ENCODE peak calls at places on chromosomes 16 and 17, in five cellular contexts. N, P, T, D and M are unnamed samples.

GRCh38 chr16:78811247-78811646 is 711.8 kb downstream of the WWOX start:
- DNase-seq in N (no peak), P (no peak), T (no peak), D (no peak), M (no peak)

GRCh38 chr16:65487231-65487630 is 365.4 kb upstream of the CDH11 start:
- DNase-seq in N (no peak), P (no peak), T (no peak), D (no peak), M (no peak)

GRCh38 chr17:68011199-68011665 is 15.0 kb upstream of the C17orf58 start:
- DNase-seq in N (peak; percentile 92), P (no peak), T (peak; percentile 73), D (peak; percentile 39), M (peak; percentile 66)

GRCh38 chr17:2377659-2378058 is 23.2 kb downstream of the MNT start:
- DNase-seq in N (no peak), P (no peak), T (no peak), D (no peak), M (no peak)

GRCh38 chr16:82776466-82777146 is 149.8 kb downstream of the CDH13 start:
- DNase-seq in N (no peak), P (no peak), T (no peak), D (no peak), M (no peak)

GRCh38 chr16:10978124-10978523 is 33.8 kb downstream of the CLEC16A start:
- DNase-seq in N (no peak), P (no peak), T (no peak), D (no peak), M (no peak)

GRCh38 chr17:61251939-61252865 is 147.4 kb upstream of the TBX2 start:
- DNase-seq in N (no peak), P (no peak), T (no peak), D (no peak), M (peak; percentile 41)

GRCh38 chr17:14203392-14203791 is 33.3 kb downstream of the CDRT15 start:
- DNase-seq in N (no peak), P (no peak), T (peak; percentile 44), D (no peak), M (no peak)

GRCh38 chr17:37067555-37068111 is 118.9 kb downstream of the AATF start:
- DNase-seq in N (no peak), P (no peak), T (peak; percentile 47), D (peak; percentile 65), M (peak; percentile 91)

GRCh38 chr17:62179525-62180161 is 114.6 kb upstream of the MED13 start:
- DNase-seq in N (no peak), P (no peak), T (peak; percentile 73), D (peak; percentile 52), M (peak; percentile 85)

GRCh38 chr17:72603346-72604242 is 482.8 kb downstream of the SOX9 start:
- DNase-seq in N (no peak), P (no peak), T (no peak), D (no peak), M (no peak)

GRCh38 chr16:6207124-6207523 is 1109.5 kb upstream of the EEF2KMT start:
- DNase-seq in N (no peak), P (no peak), T (no peak), D (no peak), M (no peak)

GRCh38 chr17:55463600-55463999 is 42.0 kb upstream of the MMD start:
- DNase-seq in N (no peak), P (peak; percentile 66), T (no peak), D (no peak), M (no peak)

GRCh38 chr17:15973016-15973415 is 26.5 kb downstream of the ZSWIM7 start:
- DNase-seq in N (no peak), P (no peak), T (no peak), D (no peak), M (no peak)

GRCh38 chr17:63698381-63698885 is 1.5 kb downstream of the LIMD2 start:
- DNase-seq in N (peak; percentile 57), P (no peak), T (no peak), D (no peak), M (no peak)

GRCh38 chr17:61456688-61457225 is 4.5 kb downstream of the TBX4 start:
- DNase-seq in N (peak; percentile 63), P (no peak), T (no peak), D (no peak), M (no peak)

GRCh38 chr16:30142672-30143346 is 19.8 kb upstream of the MAPK3 start:
- DNase-seq in N (no peak), P (peak; percentile 30), T (peak; percentile 42), D (peak; percentile 61), M (no peak)

GRCh38 chr17:36506249-36506826 is 19.9 kb downstream of the ZNHIT3 start:
- DNase-seq in N (no peak), P (no peak), T (no peak), D (peak; percentile 10), M (no peak)

GRCh38 chr17:77822302-77823030 is 136.0 kb upstream of the TNRC6C start:
- DNase-seq in N (no peak), P (no peak), T (no peak), D (no peak), M (no peak)

GRCh38 chr16:89505204-89506112 is 2.7 kb upstream of the SPG7 start:
- DNase-seq in N (no peak), P (peak; percentile 88), T (peak; percentile 87), D (peak; percentile 99), M (peak; percentile 86)

GRCh38 chr17:7553356-7553755 is 4.5 kb downstream of the TNFSF12 start:
- DNase-seq in N (no peak), P (no peak), T (no peak), D (no peak), M (no peak)

GRCh38 chr16:27721548-27722265 is 171.8 kb downstream of the KATNIP start:
- DNase-seq in N (no peak), P (no peak), T (no peak), D (peak; percentile 33), M (no peak)

GRCh38 chr17:28057731-28058246 is 15.3 kb downstream of the NLK start:
- DNase-seq in N (no peak), P (peak; percentile 84), T (no peak), D (peak; percentile 49), M (peak; percentile 62)

GRCh38 chr17:50947844-50948514 is 81.8 kb upstream of the TOB1 start:
- DNase-seq in N (no peak), P (no peak), T (no peak), D (no peak), M (peak; percentile 89)

DNA sequence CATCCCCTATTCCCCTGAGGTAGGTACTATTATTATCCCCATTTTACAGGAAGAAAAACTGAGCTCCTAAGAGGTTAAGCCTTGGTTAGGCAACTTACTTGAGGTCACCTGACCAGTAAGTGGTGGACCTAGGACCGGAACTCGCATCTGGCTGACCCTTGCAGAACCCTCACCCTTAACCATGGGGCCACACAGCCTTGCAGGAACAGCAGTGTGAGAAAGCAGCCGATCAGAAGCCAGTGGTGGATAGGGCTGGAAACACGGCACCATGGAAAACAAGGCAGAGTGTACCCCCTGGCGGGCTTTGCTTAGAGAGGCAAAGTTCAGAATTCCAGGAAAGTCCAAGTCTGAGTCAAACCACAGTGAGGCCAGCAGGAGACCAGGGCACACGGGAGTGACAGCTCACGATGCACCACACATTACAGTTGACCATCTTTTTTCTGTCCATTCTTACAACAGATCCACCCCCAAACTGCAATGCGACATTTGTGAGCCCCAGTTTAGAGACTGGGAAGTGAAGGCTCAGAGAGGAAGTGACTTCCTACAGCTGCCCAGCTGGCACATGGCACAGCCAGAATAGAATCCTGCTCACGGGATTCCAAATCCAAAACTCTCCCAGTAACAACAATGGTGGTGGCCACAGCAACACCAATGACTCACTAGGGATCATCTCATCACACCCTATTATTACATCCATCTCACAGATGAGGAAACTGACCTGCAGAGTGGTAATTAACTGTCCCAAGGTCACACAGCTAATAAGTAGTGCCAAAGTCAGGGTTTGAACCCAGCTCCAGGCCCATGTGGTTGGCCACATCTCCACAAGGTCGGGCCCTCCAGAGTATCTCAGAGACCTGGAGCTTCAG is 20.3 kb downstream of the KIFC3 start:
- DNase-seq in N (no peak), P (no peak), T (no peak), D (peak; percentile 94), M (no peak)
- TF ChIP-seq HDAC2 in N (no peak), P (no peak), T (no peak), D (peak; percentile 83), M (no peak)

GRCh38 chr16:54242199-54242598 is 44.4 kb downstream of the IRX3 start:
- DNase-seq in N (peak; percentile 67), P (no peak), T (peak; percentile 53), D (peak; percentile 53), M (peak; percentile 56)

GRCh38 chr16:54241525-54241924 is 45.1 kb downstream of the IRX3 start:
- DNase-seq in N (no peak), P (no peak), T (no peak), D (no peak), M (no peak)

GRCh38 chr16:54240180-54241125 is 46.1 kb downstream of the IRX3 start:
- DNase-seq in N (no peak), P (no peak), T (no peak), D (no peak), M (no peak)

GRCh38 chr16:54236761-54237160 is 49.8 kb downstream of the IRX3 start:
- DNase-seq in N (no peak), P (no peak), T (no peak), D (no peak), M (no peak)

GRCh38 chr16:54239441-54239840 is 47.1 kb downstream of the IRX3 start:
- DNase-seq in N (no peak), P (no peak), T (no peak), D (no peak), M (no peak)
- TF ChIP-seq HDAC2 in N (no peak), P (no peak), T (no peak), D (no peak), M (no peak)

DNA sequence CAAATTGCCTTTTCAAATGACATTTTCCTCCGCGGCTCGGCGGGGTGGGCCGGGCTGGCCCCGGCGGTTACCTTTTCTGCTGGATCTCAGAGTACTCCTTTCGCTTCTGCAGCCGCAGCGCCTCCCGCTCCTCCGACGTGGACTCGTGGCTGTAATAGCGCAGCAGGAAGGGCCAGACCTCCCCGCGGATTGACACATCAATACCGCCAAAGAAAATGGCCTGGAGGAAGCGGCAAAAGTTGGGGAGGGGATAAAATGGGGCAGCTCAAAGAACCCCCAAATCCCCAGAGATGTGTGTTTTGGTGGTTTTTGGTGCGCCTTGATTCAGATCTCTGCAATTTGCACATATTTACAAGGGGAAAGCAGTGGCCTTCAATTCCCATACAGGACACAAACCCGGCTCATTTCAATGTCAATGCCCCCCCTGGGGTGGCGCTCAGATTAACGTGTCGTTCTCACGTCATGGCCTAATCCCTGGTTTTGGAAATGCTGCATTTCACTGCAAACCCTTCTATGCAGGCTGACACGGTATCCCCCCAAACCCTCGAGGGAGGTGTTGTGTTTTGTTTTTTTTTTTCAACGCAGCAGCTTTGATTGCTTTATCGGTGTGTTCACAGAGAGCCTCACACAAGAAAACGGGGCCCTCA is 85.9 kb downstream of the TBC1D16 start:
- DNase-seq in N (peak; percentile 76), P (no peak), T (no peak), D (no peak), M (no peak)
- TF ChIP-seq HDAC2 in N (peak; percentile 36), P (no peak), T (no peak), D (no peak), M (no peak)

GRCh38 chr16:55389426-55390073 is 65.5 kb downstream of the IRX6 start:
- DNase-seq in N (no peak), P (no peak), T (no peak), D (no peak), M (no peak)

GRCh38 chr16:55390838-55391237 is 66.8 kb downstream of the IRX6 start:
- DNase-seq in N (no peak), P (no peak), T (no peak), D (no peak), M (no peak)

GRCh38 chr16:55392701-55393100 is 68.7 kb downstream of the IRX6 start:
- DNase-seq in N (no peak), P (no peak), T (no peak), D (no peak), M (no peak)

GRCh38 chr16:55393976-55394375 is 70.0 kb downstream of the IRX6 start:
- DNase-seq in N (no peak), P (no peak), T (no peak), D (no peak), M (no peak)

GRCh38 chr16:55391760-55392375 is 67.9 kb downstream of the IRX6 start:
- DNase-seq in N (no peak), P (no peak), T (no peak), D (no peak), M (no peak)
- TF ChIP-seq HDAC2 in N (no peak), P (no peak), T (no peak), D (no peak), M (no peak)